ENCODE peak calls at places on chromosome 4, in seven cellular contexts. One of them, this sample, is unnamed.

GRCh38 chr4:102501176-102501634 is at the start of gene NFKB1:
- DNase-seq in K562: no peak
- DNase-seq in prostate gland: peak
- DNase-seq in WERI-Rb-1: peak
- DNase-seq in stomach: peak
- DNase-seq in Peyer's patch: peak
- DNase-seq in upper lobe of right lung: peak
- DNase-seq in this sample: no peak

GRCh38 chr4:164779811-164780216 is 25.9 kb downstream of the SMIM31 start:
- DNase-seq in K562: peak
- DNase-seq in prostate gland: peak
- DNase-seq in WERI-Rb-1: peak
- DNase-seq in stomach: peak
- DNase-seq in Peyer's patch: no peak
- DNase-seq in upper lobe of right lung: no peak
- DNase-seq in this sample: peak

GRCh38 chr4:56468097-56468422 is 643 bp downstream of the SRP72 start:
- DNase-seq in K562: peak
- DNase-seq in prostate gland: peak
- DNase-seq in WERI-Rb-1: peak
- DNase-seq in stomach: peak
- DNase-seq in Peyer's patch: peak
- DNase-seq in upper lobe of right lung: no peak
- DNase-seq in this sample: no peak

GRCh38 chr4:3250438-3250955 is 1.5 kb downstream of the MSANTD1 start:
- DNase-seq in K562: no peak
- DNase-seq in prostate gland: no peak
- DNase-seq in WERI-Rb-1: no peak
- DNase-seq in stomach: no peak
- DNase-seq in Peyer's patch: no peak
- DNase-seq in upper lobe of right lung: peak
- DNase-seq in this sample: peak

GRCh38 chr4:185031611-185032010 is 13.3 kb downstream of the HELT start:
- DNase-seq in K562: no peak
- DNase-seq in prostate gland: no peak
- DNase-seq in WERI-Rb-1: no peak
- DNase-seq in stomach: no peak
- DNase-seq in Peyer's patch: no peak
- DNase-seq in upper lobe of right lung: no peak
- DNase-seq in this sample: no peak

GRCh38 chr4:168993724-168994510 is 16.1 kb downstream of the CBR4 start:
- DNase-seq in K562: no peak
- DNase-seq in prostate gland: no peak
- DNase-seq in WERI-Rb-1: peak
- DNase-seq in stomach: no peak
- DNase-seq in Peyer's patch: no peak
- DNase-seq in upper lobe of right lung: no peak
- DNase-seq in this sample: no peak

GRCh38 chr4:82851902-82852750 is 38.8 kb downstream of the SEC31A start:
- DNase-seq in K562: peak
- DNase-seq in prostate gland: no peak
- DNase-seq in WERI-Rb-1: no peak
- DNase-seq in stomach: no peak
- DNase-seq in Peyer's patch: no peak
- DNase-seq in upper lobe of right lung: no peak
- DNase-seq in this sample: no peak

GRCh38 chr4:78437608-78438088 is 113.9 kb upstream of the ANXA3 start:
- DNase-seq in K562: no peak
- DNase-seq in prostate gland: no peak
- DNase-seq in WERI-Rb-1: no peak
- DNase-seq in stomach: no peak
- DNase-seq in Peyer's patch: no peak
- DNase-seq in upper lobe of right lung: no peak
- DNase-seq in this sample: no peak

GRCh38 chr4:113452868-113453620 is 308.5 kb downstream of the CAMK2D start:
- DNase-seq in K562: no peak
- DNase-seq in prostate gland: no peak
- DNase-seq in WERI-Rb-1: no peak
- DNase-seq in stomach: no peak
- DNase-seq in Peyer's patch: no peak
- DNase-seq in upper lobe of right lung: no peak
- DNase-seq in this sample: no peak

GRCh38 chr4:3801931-3802550 is 35.9 kb downstream of the ADRA2C start:
- DNase-seq in K562: no peak
- DNase-seq in prostate gland: no peak
- DNase-seq in WERI-Rb-1: peak
- DNase-seq in stomach: no peak
- DNase-seq in Peyer's patch: no peak
- DNase-seq in upper lobe of right lung: no peak
- DNase-seq in this sample: peak

DNA sequence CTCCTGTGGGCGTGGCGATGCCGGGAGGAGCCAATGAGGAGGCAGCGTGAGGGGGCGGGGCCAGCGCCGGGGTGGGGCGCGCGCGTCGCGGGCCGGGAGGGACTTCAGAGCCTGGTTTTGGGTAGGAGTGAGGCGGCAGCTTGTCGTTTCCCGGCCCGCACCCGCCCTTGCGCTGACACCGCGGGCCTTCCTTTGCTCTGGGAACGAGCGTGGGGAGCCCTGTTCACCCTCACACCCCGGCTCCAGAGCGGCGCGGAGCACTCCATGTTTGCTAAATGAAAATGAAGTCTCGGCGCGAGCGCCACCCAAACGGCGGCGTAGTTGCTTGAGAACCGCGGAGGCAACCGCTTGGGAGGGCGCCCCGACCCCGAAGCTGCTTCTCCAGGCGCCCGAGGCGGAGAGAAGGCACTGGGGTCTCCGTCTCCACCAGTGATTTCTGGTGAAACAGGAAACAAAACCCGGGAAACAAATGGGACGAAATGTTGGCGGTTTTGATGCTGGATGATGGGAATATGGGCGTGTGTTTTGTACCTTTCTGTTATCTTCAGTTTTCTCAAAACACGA is 497 bp upstream of the GRPEL1 start:
- DNase-seq in K562: peak
- DNase-seq in prostate gland: no peak
- DNase-seq in WERI-Rb-1: no peak
- DNase-seq in stomach: no peak
- DNase-seq in Peyer's patch: no peak
- DNase-seq in upper lobe of right lung: no peak
- DNase-seq in this sample: peak
- TF ChIP-seq CTCF in K562: no peak
- TF ChIP-seq CTCF in prostate gland: no peak
- TF ChIP-seq CTCF in WERI-Rb-1: no peak
- TF ChIP-seq CTCF in stomach: no peak
- TF ChIP-seq CTCF in Peyer's patch: no peak
- TF ChIP-seq CTCF in upper lobe of right lung: no peak
- TF ChIP-seq CTCF in this sample: no peak

DNA sequence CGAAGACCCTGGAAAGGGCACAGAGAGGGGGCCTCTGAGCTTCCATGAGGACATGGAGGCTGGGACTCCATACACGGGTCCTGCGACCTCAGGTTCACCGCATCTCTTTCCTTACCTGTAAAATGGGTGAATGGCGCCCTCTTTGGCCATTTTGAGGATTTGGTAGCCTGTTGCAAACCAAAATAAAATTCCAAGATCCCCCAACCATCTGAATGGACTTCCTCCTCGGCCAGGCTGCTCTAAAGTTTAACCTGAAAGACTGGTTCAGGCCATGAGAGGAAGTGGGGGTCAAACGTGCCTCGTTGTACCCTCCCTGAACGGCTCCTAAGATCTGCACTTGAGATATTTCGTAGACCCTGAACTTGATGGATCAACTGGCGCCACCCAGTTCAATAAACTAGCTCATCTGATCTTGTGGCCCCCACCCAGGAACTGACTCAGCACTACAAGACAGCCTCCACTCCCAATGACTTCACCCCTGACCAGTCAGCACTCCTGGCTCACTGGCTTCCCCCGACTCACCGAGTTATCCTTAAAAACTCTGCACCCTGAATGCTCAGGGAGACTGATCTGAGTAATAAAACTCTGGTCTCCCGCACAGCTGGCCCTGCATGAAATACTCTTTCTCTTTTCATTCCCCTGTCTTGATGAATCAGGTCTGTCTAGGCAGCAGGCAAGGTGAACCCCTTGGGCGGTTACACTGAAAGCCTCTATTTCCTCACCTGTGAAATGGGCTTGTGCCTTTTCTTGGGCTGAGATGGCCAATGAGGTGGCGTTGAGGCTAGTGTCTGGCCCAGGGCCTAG is 32.9 kb upstream of the GPR78 start:
- DNase-seq in K562: peak
- DNase-seq in prostate gland: no peak
- DNase-seq in WERI-Rb-1: peak
- DNase-seq in stomach: no peak
- DNase-seq in Peyer's patch: no peak
- DNase-seq in upper lobe of right lung: peak
- DNase-seq in this sample: no peak
- TF ChIP-seq CTCF in K562: peak
- TF ChIP-seq CTCF in prostate gland: peak
- TF ChIP-seq CTCF in WERI-Rb-1: peak
- TF ChIP-seq CTCF in stomach: no peak
- TF ChIP-seq CTCF in Peyer's patch: peak
- TF ChIP-seq CTCF in upper lobe of right lung: peak
- TF ChIP-seq CTCF in this sample: no peak

GRCh38 chr4:84681488-84682274 is 98.8 kb downstream of the CDS1 start:
- DNase-seq in K562: no peak
- DNase-seq in prostate gland: no peak
- DNase-seq in WERI-Rb-1: no peak
- DNase-seq in stomach: no peak
- DNase-seq in Peyer's patch: no peak
- DNase-seq in upper lobe of right lung: no peak
- DNase-seq in this sample: no peak
- TF ChIP-seq CTCF in K562: no peak
- TF ChIP-seq CTCF in prostate gland: no peak
- TF ChIP-seq CTCF in WERI-Rb-1: no peak
- TF ChIP-seq CTCF in stomach: no peak
- TF ChIP-seq CTCF in Peyer's patch: no peak
- TF ChIP-seq CTCF in upper lobe of right lung: no peak
- TF ChIP-seq CTCF in this sample: no peak

DNA sequence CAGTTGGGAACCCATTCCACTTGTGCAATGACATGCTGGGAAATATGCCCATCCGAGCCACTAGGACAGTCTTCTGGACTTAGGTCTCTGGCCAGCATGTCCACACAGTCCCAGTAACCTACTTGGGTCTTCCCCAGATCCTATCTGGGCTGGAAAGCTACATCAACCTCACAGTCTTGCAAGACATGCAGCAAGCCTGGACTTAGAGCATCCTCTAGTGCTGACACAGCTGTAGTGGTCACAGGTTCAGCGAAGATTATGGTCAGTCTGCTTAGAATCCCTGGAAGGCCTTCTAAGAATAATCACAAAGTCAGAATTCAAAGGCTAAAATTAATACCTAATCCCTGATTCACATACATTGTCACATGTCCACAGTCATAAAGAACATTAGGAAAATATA is 842.7 kb downstream of the STPG2 start:
- DNase-seq in K562: no peak
- DNase-seq in prostate gland: no peak
- DNase-seq in WERI-Rb-1: no peak
- DNase-seq in stomach: no peak
- DNase-seq in Peyer's patch: no peak
- DNase-seq in upper lobe of right lung: no peak
- DNase-seq in this sample: no peak
- TF ChIP-seq CTCF in K562: no peak
- TF ChIP-seq CTCF in prostate gland: no peak
- TF ChIP-seq CTCF in WERI-Rb-1: peak
- TF ChIP-seq CTCF in stomach: no peak
- TF ChIP-seq CTCF in Peyer's patch: no peak
- TF ChIP-seq CTCF in upper lobe of right lung: no peak
- TF ChIP-seq CTCF in this sample: no peak

DNA sequence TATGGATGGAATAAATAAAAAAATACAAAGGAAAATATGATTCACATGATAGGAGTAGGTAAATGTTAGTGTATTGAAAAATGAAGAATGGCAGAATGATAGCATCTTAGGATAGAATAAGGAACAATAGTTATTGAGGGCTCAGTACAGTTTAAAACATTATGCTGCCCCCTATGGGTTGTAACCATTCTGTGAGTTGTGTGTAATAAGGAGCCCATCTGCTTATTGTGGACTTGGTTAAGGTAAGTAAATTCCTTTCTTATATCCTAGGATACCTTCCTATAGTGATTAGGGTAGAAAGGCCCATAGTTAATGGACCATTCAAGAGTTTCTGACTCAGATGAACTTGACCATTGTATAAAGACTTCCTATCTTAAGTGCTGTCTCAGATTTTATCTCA is 195.8 kb downstream of the PDHA2 start:
- DNase-seq in K562: peak
- DNase-seq in prostate gland: no peak
- DNase-seq in WERI-Rb-1: peak
- DNase-seq in stomach: no peak
- DNase-seq in Peyer's patch: no peak
- DNase-seq in upper lobe of right lung: no peak
- DNase-seq in this sample: no peak
- TF ChIP-seq CTCF in K562: no peak
- TF ChIP-seq CTCF in prostate gland: peak
- TF ChIP-seq CTCF in WERI-Rb-1: peak
- TF ChIP-seq CTCF in stomach: no peak
- TF ChIP-seq CTCF in Peyer's patch: no peak
- TF ChIP-seq CTCF in upper lobe of right lung: peak
- TF ChIP-seq CTCF in this sample: peak

GRCh38 chr4:145498430-145498829 is 16.8 kb downstream of the SMAD1 start:
- DNase-seq in K562: no peak
- DNase-seq in prostate gland: no peak
- DNase-seq in WERI-Rb-1: no peak
- DNase-seq in stomach: no peak
- DNase-seq in Peyer's patch: no peak
- DNase-seq in upper lobe of right lung: no peak
- DNase-seq in this sample: no peak
- TF ChIP-seq CTCF in K562: no peak
- TF ChIP-seq CTCF in prostate gland: no peak
- TF ChIP-seq CTCF in WERI-Rb-1: no peak
- TF ChIP-seq CTCF in stomach: no peak
- TF ChIP-seq CTCF in Peyer's patch: no peak
- TF ChIP-seq CTCF in upper lobe of right lung: no peak
- TF ChIP-seq CTCF in this sample: no peak

This sample was measured in glutamatergic neuron.